ENCODE peak calls at places on chromosomes 12 and 14, in four cellular contexts. A is SK-N-SH, P is GM12878, U is HepG2. D is an unnamed sample.

GRCh38 chr12:64670856-64671639 is 60.8 kb downstream of the RASSF3 start:
- DNase-seq in A (no peak), P (no peak), U (no peak), D (peak)

GRCh38 chr12:1130164-1130563 is 139.1 kb downstream of the ERC1 start:
- DNase-seq in A (no peak), P (no peak), U (peak), D (no peak)

GRCh38 chr12:93742086-93742934 is 65.1 kb downstream of the CRADD start:
- DNase-seq in A (peak), P (no peak), U (peak), D (peak)

GRCh38 chr14:58882577-58883018 is 244.8 kb downstream of the DACT1 start:
- DNase-seq in A (no peak), P (no peak), U (no peak), D (no peak)

GRCh38 chr12:42459336-42459847 is 130.2 kb downstream of the PRICKLE1 start:
- DNase-seq in A (no peak), P (no peak), U (no peak), D (no peak)

GRCh38 chr14:104350463-104351185 is 212.2 kb downstream of the KIF26A start:
- DNase-seq in A (peak), P (no peak), U (no peak), D (no peak)

GRCh38 chr14:104732355-104732804 is 8.4 kb downstream of the ADSS1 start:
- DNase-seq in A (no peak), P (no peak), U (no peak), D (no peak)

GRCh38 chr12:65881965-65882413 is 57.7 kb downstream of the HMGA2 start:
- DNase-seq in A (no peak), P (no peak), U (no peak), D (peak)

GRCh38 chr12:96500686-96501085 is 11.3 kb downstream of the CFAP54 start:
- DNase-seq in A (no peak), P (no peak), U (no peak), D (no peak)

GRCh38 chr14:74569387-74569786 is 42.6 kb downstream of the LTBP2 start:
- DNase-seq in A (peak), P (no peak), U (no peak), D (no peak)

GRCh38 chr12:83065562-83065961 is 378.9 kb downstream of the TMTC2 start:
- DNase-seq in A (no peak), P (no peak), U (no peak), D (no peak)
- TF ChIP-seq FOXM1 in A (no peak), P (no peak), U (no peak), D (no peak)

DNA sequence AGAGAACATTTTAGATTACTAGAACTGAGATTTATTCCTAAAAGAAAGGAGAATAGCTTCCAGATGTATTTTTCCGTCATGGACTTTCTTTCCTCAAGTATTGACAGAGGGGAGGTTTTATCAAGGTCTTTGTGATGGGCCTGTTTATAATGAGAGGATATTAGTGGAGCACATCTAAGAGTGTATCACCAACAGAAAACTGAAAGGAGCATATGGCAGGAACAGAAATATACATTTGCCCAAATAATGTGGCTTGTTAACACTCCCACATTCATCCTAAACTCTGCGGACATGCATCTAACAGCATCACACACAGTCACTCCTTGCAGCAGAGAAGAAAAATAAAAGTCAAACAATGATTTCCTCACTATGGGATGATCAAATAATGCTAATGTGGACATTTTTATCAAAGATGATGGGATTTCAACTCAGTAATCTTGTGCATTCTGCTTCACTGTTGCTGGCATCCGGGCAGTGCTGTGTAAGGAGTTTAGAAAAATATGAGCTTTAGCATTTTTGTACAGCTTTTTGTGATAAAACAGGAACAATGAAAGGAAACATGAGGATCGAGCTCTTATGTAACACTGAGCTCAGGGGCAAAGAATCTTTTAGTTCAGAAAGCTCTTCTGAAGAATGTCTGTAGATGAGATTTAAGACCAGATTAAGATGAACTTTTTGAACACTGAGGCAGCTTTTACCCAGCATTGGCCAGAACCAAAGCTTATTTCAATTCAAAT is 183.0 kb downstream of the EGLN3 start:
- DNase-seq in A (no peak), P (no peak), U (no peak), D (no peak)
- TF ChIP-seq JUND in A (no peak), P (no peak), U (no peak), D (no peak)

DNA sequence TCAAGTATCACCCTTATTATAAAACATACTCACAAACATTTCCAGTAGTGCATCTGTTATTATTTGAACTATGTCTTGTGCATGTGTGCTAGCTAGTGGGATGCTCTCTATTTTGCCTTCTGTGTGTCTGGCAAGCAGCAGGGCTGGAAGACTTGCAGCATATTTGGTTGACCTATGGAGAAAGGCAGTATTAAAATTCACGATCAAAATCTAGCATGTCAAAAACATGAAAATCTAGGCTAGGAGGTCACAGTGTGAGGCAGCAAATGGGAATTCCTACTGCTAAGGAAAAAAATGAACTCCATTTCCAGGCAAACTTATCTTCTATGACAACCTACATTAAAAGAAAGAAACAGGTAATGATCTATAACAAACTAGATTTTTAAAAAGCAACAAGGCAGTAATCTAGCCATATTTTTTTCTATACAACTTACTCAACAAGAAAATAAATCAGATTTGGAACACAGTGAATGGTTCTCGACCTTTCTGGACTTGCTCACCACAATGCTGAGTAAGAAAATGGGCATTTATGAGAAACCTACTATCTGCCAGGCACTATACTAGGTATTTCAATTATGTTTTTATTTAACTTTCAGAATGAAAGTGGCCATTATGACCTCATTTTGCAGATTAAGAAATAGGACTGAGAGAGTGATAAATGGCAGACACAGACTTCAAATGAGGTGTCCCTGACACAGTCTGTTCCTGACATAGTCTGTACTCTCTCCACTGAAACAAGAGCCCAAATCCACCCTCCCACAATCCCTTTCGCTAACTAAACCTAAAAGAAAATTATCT is 96.8 kb downstream of the TXNDC16 start:
- DNase-seq in A (no peak), P (no peak), U (no peak), D (no peak)
- TF ChIP-seq FOXM1 in A (no peak), P (no peak), U (no peak), D (no peak)

DNA sequence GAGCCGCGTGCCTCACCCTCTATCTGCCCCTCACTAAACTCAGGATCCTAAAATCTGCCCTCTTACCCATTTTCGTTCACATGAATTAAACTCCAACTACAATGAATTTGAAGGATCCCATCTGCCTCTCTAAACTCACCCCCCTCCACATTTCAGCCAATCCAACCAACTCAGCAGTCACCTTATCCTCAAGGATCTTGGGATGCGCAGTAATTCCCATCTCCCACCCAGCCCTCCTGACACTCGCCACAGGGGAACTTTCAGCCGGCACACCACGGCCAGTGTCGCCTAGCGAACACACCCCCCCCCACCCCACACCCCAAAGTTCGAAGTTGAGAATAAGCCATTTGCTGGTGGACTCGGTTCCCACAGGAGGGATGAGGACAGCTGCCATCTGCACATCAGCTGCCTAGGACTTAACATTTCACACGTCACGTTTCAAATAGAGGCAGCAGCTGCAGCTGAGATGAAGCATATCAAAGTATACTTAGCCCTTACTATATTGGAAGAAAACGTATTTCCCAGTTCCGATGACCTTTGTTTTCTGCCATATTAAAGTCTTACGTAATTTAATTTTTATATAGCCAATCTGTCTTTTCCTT is 8.7 kb upstream of the SELPLG start:
- DNase-seq in A (no peak), P (no peak), U (no peak), D (no peak)
- TF ChIP-seq JUND in A (no peak), P (no peak), U (no peak), D (no peak)

GRCh38 chr12:13940466-13940865 is 40.9 kb downstream of the GRIN2B start:
- DNase-seq in A (no peak), P (no peak), U (no peak), D (no peak)

GRCh38 chr12:13945236-13945635 is 36.2 kb downstream of the GRIN2B start:
- DNase-seq in A (no peak), P (no peak), U (no peak), D (no peak)

GRCh38 chr12:13937735-13938134 is 43.7 kb downstream of the GRIN2B start:
- DNase-seq in A (no peak), P (no peak), U (no peak), D (no peak)

GRCh38 chr12:13942826-13943225 is 38.6 kb downstream of the GRIN2B start:
- DNase-seq in A (no peak), P (no peak), U (no peak), D (no peak)

GRCh38 chr12:13941258-13942249 is 39.8 kb downstream of the GRIN2B start:
- DNase-seq in A (peak), P (no peak), U (peak), D (peak)
- TF ChIP-seq FOXM1 in A (no peak), P (no peak), U (no peak), D (no peak)

DNA sequence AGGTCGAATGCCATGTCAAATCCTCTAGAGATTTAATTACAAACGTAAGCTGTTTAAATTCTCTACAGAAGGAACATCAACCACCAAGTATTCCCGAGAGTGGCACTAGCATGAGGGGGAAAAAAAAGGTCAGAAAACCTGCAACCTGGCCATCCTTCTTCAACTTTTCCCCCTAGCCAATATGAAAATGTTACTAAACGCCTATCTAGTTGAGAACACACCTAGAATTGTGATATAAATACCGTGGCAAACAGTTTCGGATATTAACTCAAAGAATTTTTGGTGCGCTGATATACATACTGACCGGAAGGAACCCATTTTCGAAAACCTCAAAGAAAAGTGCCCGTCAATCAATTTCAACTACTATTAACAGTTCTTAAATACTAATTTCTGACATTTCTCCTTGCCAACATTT is 1.8 kb downstream of the HNRNPC start:
- DNase-seq in A (no peak), P (no peak), U (no peak), D (no peak)
- TF ChIP-seq JUND in A (no peak), P (no peak), U (no peak), D (no peak)

DNA sequence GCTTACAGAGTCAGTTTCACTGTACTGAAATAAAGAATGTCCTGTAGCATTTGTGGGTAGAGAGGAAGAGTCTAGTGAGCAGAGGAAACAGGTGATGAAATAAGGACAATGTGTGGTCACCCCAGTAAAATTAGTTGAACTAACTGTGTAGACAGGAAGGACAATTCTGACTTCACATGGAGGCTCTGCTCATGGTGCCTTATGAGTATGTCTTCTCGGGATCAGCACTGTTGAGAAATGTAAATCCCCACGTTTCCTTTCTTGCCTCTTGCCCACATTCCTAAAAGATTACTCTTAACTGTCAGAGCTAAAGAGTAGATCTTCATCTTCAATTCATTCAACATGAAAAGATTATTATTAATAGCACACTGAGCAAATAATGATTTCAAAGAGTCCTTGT is 113.2 kb upstream of the FLRT2 start:
- DNase-seq in A (no peak), P (no peak), U (no peak), D (no peak)
- TF ChIP-seq FOXM1 in A (no peak), P (no peak), U (no peak), D (no peak)

GRCh38 chr12:12840500-12840899 is 27.4 kb downstream of the DDX47 start:
- DNase-seq in A (no peak), P (no peak), U (no peak), D (no peak)

GRCh38 chr12:12839886-12840285 is 26.7 kb downstream of the DDX47 start:
- DNase-seq in A (no peak), P (no peak), U (no peak), D (no peak)

GRCh38 chr12:12845794-12846243 is 32.7 kb downstream of the DDX47 start:
- DNase-seq in A (no peak), P (no peak), U (no peak), D (no peak)
- TF ChIP-seq JUND in A (no peak), P (no peak), U (no peak), D (no peak)

D was measured in K562.